ENCODE peak calls at places on chromosomes 4 and X, in eight cellular contexts. W, I, A, X, E, J, V and N are unnamed samples.

GRCh38 chr4:156732634-156733033 is 239.0 kb downstream of the PDGFC start:
- DNase-seq in W (no peak), I (no peak), A (peak; percentile 33), X (no peak), E (no peak), J (no peak), V (no peak), N (no peak)

GRCh38 chrX:115226929-115227328 is 7.0 kb downstream of the LRCH2 start:
- DNase-seq in W (no peak), I (no peak), A (peak; percentile 23), X (peak; percentile 28), E (no peak), J (peak; percentile 5), V (peak; percentile 24), N (peak; percentile 11)

GRCh38 chrX:15946783-15947550 is 92.4 kb upstream of the AP1S2 start:
- DNase-seq in W (no peak), I (no peak), A (peak; percentile 90), X (no peak), E (no peak), J (peak; percentile 82), V (peak; percentile 84), N (no peak)

GRCh38 chrX:12162420-12162819 is 24.1 kb downstream of the FRMPD4 start:
- DNase-seq in W (no peak), I (no peak), A (no peak), X (no peak), E (no peak), J (no peak), V (peak; percentile 0), N (no peak)

GRCh38 chr4:185254434-185254833 is 45.0 kb downstream of the SNX25 start:
- DNase-seq in W (no peak), I (no peak), A (no peak), X (no peak), E (no peak), J (no peak), V (no peak), N (no peak)

GRCh38 chr4:2791518-2792395 is 1.1 kb upstream of the SH3BP2 start:
- DNase-seq in W (no peak), I (no peak), A (no peak), X (no peak), E (peak; percentile 89), J (no peak), V (no peak), N (no peak)

GRCh38 chrX:108426262-108426661 is 12.0 kb downstream of the COL4A6 start:
- DNase-seq in W (no peak), I (no peak), A (no peak), X (no peak), E (no peak), J (no peak), V (no peak), N (no peak)

GRCh38 chrX:65706041-65706828 is 38.8 kb downstream of the MSN start:
- DNase-seq in W (peak; percentile 48), I (no peak), A (peak; percentile 83), X (no peak), E (peak; percentile 84), J (peak; percentile 65), V (peak; percentile 79), N (no peak)

GRCh38 chr4:53997901-53998300 is 66.5 kb downstream of the CHIC2 start:
- DNase-seq in W (peak; percentile 53), I (no peak), A (no peak), X (no peak), E (no peak), J (no peak), V (no peak), N (no peak)

GRCh38 chrX:48278958-48279357 is 23.8 kb downstream of the SSX1 start:
- DNase-seq in W (peak; percentile 11), I (no peak), A (peak; percentile 16), X (no peak), E (no peak), J (no peak), V (no peak), N (peak; percentile 38)

GRCh38 chr4:68864438-68865177 is 48.8 kb downstream of the UGT2B10 start:
- DNase-seq in W (peak; percentile 71), I (no peak), A (no peak), X (no peak), E (no peak), J (no peak), V (no peak), N (no peak)

GRCh38 chr4:164956766-164957643 is 20.5 kb downstream of the TRIM61 start:
- DNase-seq in W (peak; percentile 70), I (peak; percentile 73), A (peak; percentile 83), X (peak; percentile 73), E (peak; percentile 90), J (peak; percentile 88), V (no peak), N (peak; percentile 56)

GRCh38 chr4:55080174-55080865 is 45.1 kb downstream of the KDR start:
- DNase-seq in W (no peak), I (no peak), A (peak; percentile 86), X (no peak), E (no peak), J (peak; percentile 47), V (peak; percentile 4), N (no peak)

GRCh38 chrX:12890467-12890866 is 16.0 kb upstream of the TLR8 start:
- DNase-seq in W (no peak), I (no peak), A (no peak), X (no peak), E (no peak), J (no peak), V (no peak), N (no peak)

GRCh38 chrX:134718329-134719317 is 60.4 kb upstream of the PLAC1 start:
- DNase-seq in W (peak; percentile 44), I (no peak), A (peak; percentile 93), X (no peak), E (no peak), J (peak; percentile 95), V (peak; percentile 98), N (no peak)

GRCh38 chr4:84914686-84915395 is 51.6 kb downstream of the WDFY3 start:
- DNase-seq in W (no peak), I (no peak), A (no peak), X (no peak), E (no peak), J (no peak), V (no peak), N (no peak)

GRCh38 chr4:21790437-21791029 is 158.0 kb downstream of the KCNIP4 start:
- DNase-seq in W (no peak), I (no peak), A (peak; percentile 63), X (no peak), E (no peak), J (no peak), V (peak; percentile 46), N (peak; percentile 60)

GRCh38 chrX:108494416-108495095 is 54.9 kb downstream of the COL4A5 start:
- DNase-seq in W (no peak), I (no peak), A (peak; percentile 15), X (no peak), E (no peak), J (no peak), V (no peak), N (no peak)

GRCh38 chr4:169619518-169619957 is 840 bp upstream of the CLCN3 start:
- DNase-seq in W (peak; percentile 70), I (peak; percentile 34), A (peak; percentile 77), X (peak; percentile 16), E (no peak), J (peak; percentile 17), V (peak; percentile 52), N (no peak)

GRCh38 chr4:173436149-173436579 is 37.2 kb upstream of the SCRG1 start:
- DNase-seq in W (no peak), I (no peak), A (peak; percentile 91), X (no peak), E (no peak), J (peak; percentile 81), V (peak; percentile 65), N (no peak)

GRCh38 chrX:47631676-47632075 is 1.9 kb upstream of the CFP start:
- DNase-seq in W (no peak), I (no peak), A (no peak), X (no peak), E (no peak), J (no peak), V (no peak), N (no peak)

GRCh38 chrX:45850775-45851433 is 650.2 kb upstream of the DIPK2B start:
- DNase-seq in W (peak; percentile 16), I (no peak), A (peak; percentile 60), X (peak; percentile 25), E (peak; percentile 87), J (no peak), V (no peak), N (peak; percentile 3)

GRCh38 chr4:138243369-138243768 is 1.2 kb upstream of the SLC7A11 start:
- DNase-seq in W (no peak), I (no peak), A (no peak), X (no peak), E (no peak), J (no peak), V (no peak), N (no peak)

GRCh38 chrX:151703487-151703886 is 8.2 kb downstream of the PRRG3 start:
- DNase-seq in W (peak; percentile 52), I (no peak), A (peak; percentile 34), X (peak; percentile 83), E (peak; percentile 88), J (no peak), V (no peak), N (no peak)

GRCh38 chr4:77434299-77435092 is 171.1 kb upstream of the CXCL13 start:
- DNase-seq in W (peak; percentile 56), I (no peak), A (no peak), X (no peak), E (no peak), J (no peak), V (no peak), N (no peak)

GRCh38 chrX:85619962-85620361 is 240.5 kb upstream of the POF1B start:
- DNase-seq in W (no peak), I (no peak), A (no peak), X (no peak), E (no peak), J (no peak), V (no peak), N (no peak)

GRCh38 chrX:131985526-131986049 is 37.5 kb upstream of the STK26 start:
- DNase-seq in W (no peak), I (no peak), A (no peak), X (no peak), E (no peak), J (no peak), V (no peak), N (no peak)

GRCh38 chr4:106444557-106444956 is 76.0 kb upstream of the GIMD1 start:
- DNase-seq in W (no peak), I (no peak), A (peak; percentile 47), X (no peak), E (no peak), J (no peak), V (peak; percentile 19), N (no peak)

GRCh38 chrX:108347800-108348199 is 90.4 kb downstream of the COL4A6 start:
- DNase-seq in W (no peak), I (no peak), A (no peak), X (no peak), E (no peak), J (no peak), V (no peak), N (peak; percentile 0)

GRCh38 chr4:1210241-1210841 is 38.0 kb upstream of the SPON2 start:
- DNase-seq in W (peak; percentile 13), I (no peak), A (no peak), X (no peak), E (no peak), J (no peak), V (no peak), N (no peak)

GRCh38 chr4:159216834-159217233 is 114.0 kb downstream of the RAPGEF2 start:
- DNase-seq in W (no peak), I (no peak), A (no peak), X (peak; percentile 38), E (no peak), J (no peak), V (no peak), N (no peak)

GRCh38 chrX:133921764-133922389 is 63.5 kb downstream of the GPC3 start:
- DNase-seq in W (peak; percentile 71), I (no peak), A (peak; percentile 26), X (peak; percentile 11), E (no peak), J (peak; percentile 30), V (no peak), N (peak; percentile 61)

GRCh38 chr4:60452259-60452658 is 747.9 kb upstream of the ADGRL3 start:
- DNase-seq in W (no peak), I (no peak), A (no peak), X (no peak), E (no peak), J (no peak), V (no peak), N (no peak)

GRCh38 chr4:141922224-141922623 is 285.8 kb downstream of the IL15 start:
- DNase-seq in W (no peak), I (no peak), A (peak; percentile 26), X (no peak), E (no peak), J (no peak), V (no peak), N (no peak)